ENCODE peak calls at places on chromosome 4, in eight cellular contexts. O is stimulated activated CD4-positive, alpha-beta T cell treated with anti-CD3 and anti-CD28 coated beads, Interleukin-15, amount 100 ng/mL, for 1 hour; M is activated CD8-positive, alpha-beta T cell treated with anti-CD3 and anti-CD28 coated beads, Interleukin-2, amount 10 ng/mL, durations not matched to agents 7 days and 5 days; C is GM23248; X is astrocyte of the spinal cord; F is neural progenitor cell; R is T-helper 9 cell; N is Ammon's horn. S is an unnamed sample.

GRCh38 chr4:98996056-98996941 is 778 bp downstream of the METAP1 start:
- DNase-seq in O (no peak), M (peak; percentile 41), C (peak; percentile 73), X (peak; percentile 29), F (peak; percentile 56), R (no peak), N (peak; percentile 20), S (no peak)

GRCh38 chr4:84660606-84661005 is 77.7 kb downstream of the CDS1 start:
- DNase-seq in O (no peak), M (no peak), C (no peak), X (no peak), F (no peak), R (no peak), N (no peak), S (no peak)

GRCh38 chr4:56958111-56958517 is 19.3 kb downstream of the NOA1 start:
- DNase-seq in O (no peak), M (no peak), C (peak; percentile 99), X (peak; percentile 97), F (no peak), R (no peak), N (peak; percentile 65), S (peak; percentile 56)

GRCh38 chr4:76224193-76224592 is 10.6 kb upstream of the SCARB2 start:
- DNase-seq in O (no peak), M (no peak), C (no peak), X (no peak), F (no peak), R (no peak), N (no peak), S (no peak)

GRCh38 chr4:148998719-148999118 is 556.5 kb upstream of the NR3C2 start:
- DNase-seq in O (no peak), M (no peak), C (peak; percentile 56), X (peak; percentile 3), F (peak; percentile 68), R (no peak), N (no peak), S (no peak)

GRCh38 chr4:7384003-7384928 is 50.5 kb downstream of the PSAPL1 start:
- DNase-seq in O (no peak), M (no peak), C (no peak), X (no peak), F (no peak), R (no peak), N (no peak), S (no peak)

GRCh38 chr4:138977525-138977924 is 38.1 kb upstream of the NOCT start:
- DNase-seq in O (no peak), M (no peak), C (no peak), X (no peak), F (no peak), R (no peak), N (no peak), S (no peak)

GRCh38 chr4:41832961-41833360 is 84.4 kb upstream of the PHOX2B start:
- DNase-seq in O (no peak), M (no peak), C (no peak), X (no peak), F (no peak), R (no peak), N (no peak), S (no peak)

GRCh38 chr4:151806511-151806927 is 45.7 kb upstream of the GATB start:
- DNase-seq in O (no peak), M (no peak), C (peak; percentile 84), X (peak; percentile 84), F (no peak), R (no peak), N (no peak), S (no peak)

GRCh38 chr4:24472514-24473308 is 111.6 kb downstream of the DHX15 start:
- DNase-seq in O (peak; percentile 35), M (peak; percentile 60), C (peak; percentile 86), X (peak; percentile 81), F (peak; percentile 95), R (peak; percentile 49), N (peak; percentile 83), S (peak; percentile 73)

GRCh38 chr4:152185786-152186540 is 349.9 kb downstream of the FBXW7 start:
- DNase-seq in O (no peak), M (no peak), C (peak; percentile 56), X (no peak), F (no peak), R (no peak), N (no peak), S (no peak)

S was measured in anterior cingulate cortex.